ENCODE peak calls at places on chromosomes 12 and 14, in eight cellular contexts. W, R, Y, N, M, O, L and X are unnamed samples.

GRCh38 chr14:35384386-35385041 is 20.0 kb downstream of the NFKBIA start:
- DNase-seq in W (no peak), R (peak), Y (no peak), N (no peak), M (peak), O (no peak), L (peak), X (no peak)

GRCh38 chr12:54208591-54208990 is 19.8 kb upstream of the SMUG1 start:
- DNase-seq in W (no peak), R (no peak), Y (no peak), N (no peak), M (no peak), O (no peak), L (no peak), X (no peak)

GRCh38 chr12:4046150-4046845 is 173.1 kb upstream of the PARP11 start:
- DNase-seq in W (no peak), R (no peak), Y (no peak), N (no peak), M (no peak), O (no peak), L (no peak), X (no peak)

GRCh38 chr14:55850803-55851202 is 267.4 kb upstream of the PELI2 start:
- DNase-seq in W (no peak), R (no peak), Y (no peak), N (peak), M (no peak), O (peak), L (peak), X (no peak)

GRCh38 chr14:74444866-74445265 is 18.9 kb upstream of the SYNDIG1L start:
- DNase-seq in W (no peak), R (no peak), Y (no peak), N (no peak), M (no peak), O (no peak), L (no peak), X (no peak)

GRCh38 chr12:50240096-50240791 is 43.1 kb downstream of the LIMA1 start:
- DNase-seq in W (no peak), R (no peak), Y (no peak), N (no peak), M (no peak), O (no peak), L (no peak), X (no peak)

GRCh38 chr14:104370256-104370870 is 209.2 kb upstream of the C14orf180 start:
- DNase-seq in W (no peak), R (no peak), Y (no peak), N (peak), M (no peak), O (no peak), L (no peak), X (no peak)

GRCh38 chr12:13024151-13024946 is 19.8 kb upstream of the FAM234B start:
- DNase-seq in W (no peak), R (no peak), Y (no peak), N (no peak), M (no peak), O (peak), L (peak), X (no peak)

GRCh38 chr12:68094645-68095395 is 64.7 kb downstream of the IFNG start:
- DNase-seq in W (no peak), R (no peak), Y (no peak), N (no peak), M (no peak), O (no peak), L (no peak), X (no peak)

GRCh38 chr12:48999371-49000131 is at the start of gene DDN:
- DNase-seq in W (no peak), R (no peak), Y (peak), N (peak), M (no peak), O (no peak), L (no peak), X (no peak)

GRCh38 chr12:69405466-69405865 is 45.9 kb downstream of the YEATS4 start:
- DNase-seq in W (peak), R (no peak), Y (no peak), N (peak), M (peak), O (peak), L (peak), X (no peak)

GRCh38 chr14:71532790-71533189 is 399.4 kb upstream of the RGS6 start:
- DNase-seq in W (no peak), R (no peak), Y (no peak), N (no peak), M (no peak), O (no peak), L (no peak), X (no peak)

GRCh38 chr14:103528158-103528511 is 861 bp upstream of the TRMT61A start:
- DNase-seq in W (no peak), R (no peak), Y (no peak), N (no peak), M (no peak), O (no peak), L (peak), X (no peak)

GRCh38 chr12:14768823-14769405 is 34.4 kb downstream of the WBP11 start:
- DNase-seq in W (no peak), R (no peak), Y (no peak), N (peak), M (no peak), O (no peak), L (peak), X (no peak)

GRCh38 chr14:39266589-39266870 is 32.8 kb downstream of the MIA2 start:
- DNase-seq in W (no peak), R (no peak), Y (no peak), N (no peak), M (no peak), O (no peak), L (peak), X (peak)

GRCh38 chr14:35480119-35480769 is 53.7 kb upstream of the INSM2 start:
- DNase-seq in W (no peak), R (no peak), Y (no peak), N (peak), M (no peak), O (no peak), L (no peak), X (no peak)

DNA sequence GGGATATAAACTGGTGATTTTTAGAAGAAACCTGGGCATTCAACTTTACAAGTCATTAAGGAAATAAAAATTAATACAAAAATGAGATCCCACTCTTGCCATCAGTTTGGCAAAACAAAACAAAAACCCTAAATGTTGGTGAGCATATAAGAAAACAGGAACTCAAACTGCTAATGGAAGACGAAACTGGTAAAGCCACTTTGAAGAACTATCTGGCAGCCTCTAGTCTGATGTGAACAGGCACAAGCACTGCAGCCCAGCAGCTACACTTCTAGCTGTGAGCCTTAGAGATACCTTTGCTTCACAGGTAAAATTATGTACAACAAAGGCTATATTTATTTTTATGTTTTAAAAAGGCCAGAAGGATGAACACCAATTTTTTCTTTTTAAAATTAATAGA is 459.6 kb downstream of the ZFP36L1 start:
- DNase-seq in W (no peak), R (no peak), Y (no peak), N (no peak), M (no peak), O (no peak), L (no peak), X (no peak)
- TF ChIP-seq CTCF in W (no peak), R (no peak), Y (no peak), N (no peak), M (no peak), O (no peak), L (no peak), X (no peak)

GRCh38 chr14:96091941-96092411 is 52.8 kb downstream of the C14orf132 start:
- DNase-seq in W (no peak), R (no peak), Y (no peak), N (no peak), M (peak), O (no peak), L (peak), X (no peak)

GRCh38 chr14:96091149-96091693 is 52.1 kb downstream of the C14orf132 start:
- DNase-seq in W (no peak), R (no peak), Y (no peak), N (no peak), M (no peak), O (no peak), L (no peak), X (no peak)

GRCh38 chr14:96088911-96089310 is 49.7 kb downstream of the C14orf132 start:
- DNase-seq in W (no peak), R (no peak), Y (no peak), N (no peak), M (no peak), O (no peak), L (no peak), X (no peak)

GRCh38 chr14:96089401-96089800 is 50.2 kb downstream of the C14orf132 start:
- DNase-seq in W (no peak), R (no peak), Y (no peak), N (no peak), M (no peak), O (no peak), L (no peak), X (no peak)

DNA sequence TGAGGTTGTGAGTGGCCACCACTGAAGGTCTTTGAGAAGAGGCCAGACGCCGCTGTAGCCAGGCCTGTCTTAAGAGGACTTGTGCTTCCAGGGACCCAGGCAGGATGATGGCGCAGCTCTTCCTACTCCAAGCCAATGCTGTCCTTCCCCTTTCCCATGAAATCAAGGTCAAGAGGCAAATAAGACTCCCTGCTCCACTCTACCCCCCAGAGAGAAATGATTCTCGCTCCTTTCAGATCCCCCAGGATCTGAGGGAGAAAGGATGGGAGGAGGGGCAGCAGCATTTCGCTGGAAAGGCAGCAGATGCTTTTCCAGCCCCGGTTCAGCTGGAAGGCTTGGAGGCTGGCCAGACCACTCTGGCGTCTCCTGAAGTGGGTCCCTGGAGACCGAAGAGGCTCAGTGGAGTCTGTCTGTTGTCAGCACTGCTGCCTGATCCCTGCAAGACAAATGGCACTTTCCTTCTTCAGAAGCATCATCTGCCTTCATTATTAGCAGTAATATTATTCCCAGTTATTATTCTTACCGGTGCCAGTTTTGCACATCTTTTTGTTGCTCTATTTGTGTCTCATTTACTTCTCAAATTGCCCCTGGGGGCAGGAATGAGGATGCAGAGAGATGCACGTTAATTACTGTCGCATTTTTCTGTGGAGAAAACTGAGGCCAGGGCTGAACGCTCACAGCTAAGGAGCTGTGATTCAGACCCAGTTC is 51.4 kb downstream of the C14orf132 start:
- DNase-seq in W (no peak), R (peak), Y (no peak), N (no peak), M (peak), O (no peak), L (peak), X (no peak)
- TF ChIP-seq CTCF in W (no peak), R (no peak), Y (no peak), N (no peak), M (peak), O (no peak), L (peak), X (no peak)

GRCh38 chr14:86153480-86153879 is 623.5 kb downstream of the FLRT2 start:
- DNase-seq in W (no peak), R (no peak), Y (no peak), N (no peak), M (no peak), O (no peak), L (no peak), X (no peak)
- TF ChIP-seq CTCF in W (peak), R (no peak), Y (no peak), N (peak), M (no peak), O (peak), L (no peak), X (peak)

DNA sequence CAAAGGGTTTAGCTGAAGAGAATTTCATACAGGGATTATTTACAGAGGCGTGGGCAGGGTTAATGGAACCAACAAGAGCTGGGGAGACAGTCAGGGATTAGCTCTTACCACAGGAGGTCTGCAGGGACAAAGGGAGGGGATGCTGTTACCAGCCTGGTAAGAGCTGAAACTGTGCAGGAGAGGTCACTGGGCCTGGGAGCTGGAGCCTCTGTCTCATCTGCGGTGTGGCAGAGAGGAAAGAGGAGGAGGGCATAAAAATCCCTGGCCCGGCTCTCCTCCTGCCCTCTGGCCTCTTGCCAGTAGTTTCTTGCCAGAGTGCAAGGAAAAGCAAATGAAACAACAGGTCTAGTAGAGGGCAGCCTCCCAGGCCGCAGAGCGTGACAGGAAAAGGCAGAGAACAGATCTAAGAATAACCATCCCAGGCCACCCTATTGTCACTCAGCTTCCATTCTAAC is 18.9 kb upstream of the POC1B start:
- DNase-seq in W (no peak), R (peak), Y (no peak), N (no peak), M (peak), O (peak), L (peak), X (no peak)
- TF ChIP-seq CTCF in W (no peak), R (no peak), Y (no peak), N (no peak), M (no peak), O (no peak), L (no peak), X (no peak)

GRCh38 chr14:77376771-77377501 is at the start of the genes SAMD15 and TMED8:
- DNase-seq in W (peak), R (peak), Y (peak), N (peak), M (peak), O (peak), L (peak), X (peak)
- TF ChIP-seq CTCF in W (peak), R (peak), Y (no peak), N (peak), M (peak), O (no peak), L (peak), X (peak)